ENCODE peak calls at places on chromosome 6, in five cellular contexts. A, V, S, K and F are unnamed samples.

GRCh38 chr6:63496388-63496804 is 75.9 kb upstream of the LOC128125822 start:
- DNase-seq in A (no peak), V (no peak), S (no peak), K (no peak), F (no peak)

GRCh38 chr6:80636689-80637088 is 530.2 kb downstream of the BCKDHB start:
- DNase-seq in A (no peak), V (no peak), S (no peak), K (peak; percentile 39), F (no peak)

GRCh38 chr6:145206247-145206907 is 528.9 kb downstream of the EPM2A start:
- DNase-seq in A (no peak), V (no peak), S (peak; percentile 37), K (no peak), F (no peak)

GRCh38 chr6:13830803-13831202 is 16.4 kb upstream of the MCUR1 start:
- DNase-seq in A (no peak), V (no peak), S (no peak), K (no peak), F (no peak)

GRCh38 chr6:161023316-161023715 is 31.7 kb downstream of the MAP3K4 start:
- DNase-seq in A (no peak), V (no peak), S (no peak), K (no peak), F (no peak)

GRCh38 chr6:137102851-137103492 is 58.2 kb upstream of the IL20RA start:
- DNase-seq in A (peak; percentile 51), V (no peak), S (no peak), K (no peak), F (no peak)

GRCh38 chr6:43095939-43096338 is 19.8 kb downstream of the PTK7 start:
- DNase-seq in A (peak; percentile 41), V (no peak), S (no peak), K (no peak), F (peak; percentile 27)

GRCh38 chr6:32415521-32416019 is 8.6 kb upstream of the BTNL2 start:
- DNase-seq in A (peak; percentile 65), V (peak; percentile 75), S (peak; percentile 59), K (peak; percentile 50), F (peak; percentile 69)

GRCh38 chr6:11111769-11112437 is 378 bp upstream of the ERVFRD-1 start:
- DNase-seq in A (no peak), V (peak; percentile 13), S (no peak), K (no peak), F (no peak)

GRCh38 chr6:25232478-25232877 is 46.7 kb upstream of the CARMIL1 start:
- DNase-seq in A (no peak), V (no peak), S (peak; percentile 32), K (no peak), F (no peak)

GRCh38 chr6:113856011-113856551 is 1.1 kb upstream of the MARCKS start:
- DNase-seq in A (peak; percentile 29), V (peak; percentile 16), S (peak; percentile 74), K (peak; percentile 61), F (no peak)

GRCh38 chr6:113853252-113853651 is 3.9 kb upstream of the MARCKS start:
- DNase-seq in A (no peak), V (no peak), S (no peak), K (no peak), F (no peak)

GRCh38 chr6:113856571-113857564 is at the start of gene MARCKS:
- DNase-seq in A (peak; percentile 88), V (peak; percentile 88), S (peak; percentile 95), K (peak; percentile 80), F (peak; percentile 84)

GRCh38 chr6:113855500-113856010 is 1.6 kb upstream of the MARCKS start:
- DNase-seq in A (peak; percentile 31), V (peak; percentile 39), S (peak; percentile 67), K (no peak), F (no peak)

DNA sequence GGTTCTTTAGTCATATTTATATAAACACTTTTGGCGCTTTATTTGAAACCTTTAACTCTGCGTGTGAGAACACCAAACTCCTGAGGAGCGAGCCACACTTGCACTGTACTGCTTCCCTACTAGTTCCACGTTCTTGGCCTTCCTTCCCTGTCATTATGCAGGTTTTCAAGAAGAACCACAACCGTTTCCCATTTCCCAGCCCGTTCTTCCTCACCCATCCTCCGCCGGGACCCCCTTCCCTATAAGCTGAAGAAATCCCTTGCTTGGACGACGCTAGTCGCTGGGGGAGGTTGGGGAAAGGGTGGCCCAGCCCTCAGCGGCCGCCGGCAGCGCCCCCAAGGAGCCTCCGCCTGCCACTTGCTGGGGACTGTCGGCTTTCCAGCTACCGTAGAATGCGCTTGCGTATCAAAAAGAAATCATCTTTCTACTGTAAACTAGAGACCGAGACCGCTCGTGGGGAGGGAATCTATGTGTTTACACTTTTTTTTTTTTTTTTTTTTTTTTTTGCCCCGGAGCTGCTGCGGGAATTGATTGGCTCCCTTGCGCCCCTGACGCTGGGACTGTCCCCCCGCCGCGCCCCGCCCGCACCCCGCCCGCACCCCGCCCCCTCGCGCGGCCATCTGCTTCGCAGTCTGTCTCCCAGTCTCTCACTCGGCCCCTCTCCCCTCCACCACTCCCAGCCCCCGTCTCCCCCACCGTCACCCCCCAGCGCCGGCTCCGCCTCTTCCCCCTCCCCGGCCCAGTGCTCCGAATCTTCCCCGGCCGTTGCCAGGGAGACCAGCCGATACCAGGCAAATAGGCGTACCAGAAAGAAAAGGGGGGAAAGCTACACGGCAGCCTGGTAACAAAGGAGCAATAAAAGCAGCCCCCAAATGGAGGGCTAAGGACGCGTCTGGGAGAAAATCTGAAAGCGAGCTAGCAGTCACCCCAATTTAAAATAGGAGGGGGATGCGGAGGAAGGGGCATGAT is 2.3 kb upstream of the MARCKS start:
- DNase-seq in A (peak; percentile 88), V (peak; percentile 90), S (peak; percentile 80), K (no peak), F (no peak)
- TF ChIP-seq CTCF in A (peak; percentile 30), V (no peak), S (peak; percentile 19), K (peak; percentile 16), F (no peak)

DNA sequence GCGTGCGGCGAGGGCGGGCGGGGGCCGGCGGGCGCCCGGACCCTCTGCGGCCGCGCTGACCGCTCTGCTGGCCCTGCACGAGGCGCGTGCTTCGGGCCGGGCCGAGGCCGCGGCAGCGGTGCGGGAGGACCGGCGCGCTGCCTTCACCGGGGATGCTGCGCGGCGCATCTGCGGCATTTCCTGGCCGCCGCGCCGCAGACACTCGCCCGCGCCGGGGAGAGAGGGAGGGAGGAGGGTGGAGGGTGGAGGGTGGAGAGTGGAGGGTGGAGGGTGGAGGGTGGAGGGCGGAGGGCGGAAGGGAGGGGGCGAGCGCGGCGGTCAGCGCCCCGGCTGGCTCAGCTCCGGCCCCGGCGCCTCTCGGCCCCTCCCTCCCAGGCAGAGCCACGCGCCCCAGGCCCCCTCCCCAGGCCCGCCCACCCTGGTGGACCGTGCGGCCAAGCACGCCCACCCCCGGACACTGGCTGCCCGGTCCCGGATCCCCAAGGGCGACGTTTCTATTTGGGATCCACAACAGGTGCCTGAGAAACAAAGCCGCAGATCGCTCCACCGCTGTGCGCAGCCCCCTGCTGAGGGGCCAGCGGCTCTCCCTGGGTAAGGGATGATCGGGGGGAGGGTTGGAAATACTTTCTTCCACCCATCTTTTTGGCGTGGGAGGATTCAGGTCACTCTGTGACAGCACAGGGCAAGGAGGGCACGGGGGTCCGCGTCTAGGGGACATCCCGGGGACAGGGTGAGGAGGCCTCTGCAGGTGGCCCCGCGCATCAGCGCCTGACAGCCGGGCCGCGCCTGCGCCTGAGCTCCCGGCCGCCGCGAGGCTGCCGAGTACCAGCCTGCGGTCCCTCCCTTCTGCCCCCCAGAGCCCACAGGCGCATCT is 111.2 kb upstream of the BEND6 start:
- DNase-seq in A (peak; percentile 86), V (peak; percentile 82), S (peak; percentile 81), K (peak; percentile 70), F (peak; percentile 65)
- TF ChIP-seq CTCF in A (peak; percentile 52), V (no peak), S (peak; percentile 59), K (peak; percentile 79), F (peak; percentile 33)

DNA sequence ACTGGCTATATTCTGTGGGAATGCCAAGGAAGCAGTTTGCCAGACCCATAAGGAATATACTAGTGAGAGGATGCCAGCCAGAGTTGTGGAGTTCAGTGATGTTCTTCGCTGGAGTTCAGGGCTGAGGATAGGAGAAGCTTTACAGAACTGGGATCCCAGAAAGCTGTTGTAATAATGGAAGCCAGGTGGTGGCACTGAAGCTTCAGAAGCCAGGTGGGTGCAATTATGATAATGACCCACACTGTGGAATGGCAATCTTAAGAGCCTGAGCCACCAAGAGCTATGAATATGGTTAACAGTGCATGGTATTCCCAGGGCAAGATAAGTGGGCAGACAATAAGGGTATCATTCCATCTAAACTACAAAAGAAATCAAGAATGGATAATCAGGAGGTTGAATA is 25.1 kb upstream of the ENPP1 start:
- DNase-seq in A (no peak), V (no peak), S (no peak), K (peak; percentile 22), F (peak; percentile 23)
- TF ChIP-seq CTCF in A (no peak), V (no peak), S (no peak), K (peak; percentile 44), F (no peak)

GRCh38 chr6:114735118-114735730 is 392.4 kb upstream of the HS3ST5 start:
- DNase-seq in A (no peak), V (no peak), S (peak; percentile 53), K (no peak), F (no peak)
- TF ChIP-seq CTCF in A (no peak), V (no peak), S (peak; percentile 22), K (no peak), F (no peak)

GRCh38 chr6:109701774-109702173 is 10.7 kb downstream of the FIG4 start:
- DNase-seq in A (no peak), V (no peak), S (no peak), K (no peak), F (no peak)
- TF ChIP-seq CTCF in A (no peak), V (no peak), S (no peak), K (no peak), F (no peak)

GRCh38 chr6:133130863-133131262 is 110.3 kb upstream of the EYA4 start:
- DNase-seq in A (no peak), V (no peak), S (peak; percentile 72), K (peak; percentile 94), F (peak; percentile 55)
- TF ChIP-seq CTCF in A (no peak), V (no peak), S (no peak), K (peak; percentile 35), F (no peak)

DNA sequence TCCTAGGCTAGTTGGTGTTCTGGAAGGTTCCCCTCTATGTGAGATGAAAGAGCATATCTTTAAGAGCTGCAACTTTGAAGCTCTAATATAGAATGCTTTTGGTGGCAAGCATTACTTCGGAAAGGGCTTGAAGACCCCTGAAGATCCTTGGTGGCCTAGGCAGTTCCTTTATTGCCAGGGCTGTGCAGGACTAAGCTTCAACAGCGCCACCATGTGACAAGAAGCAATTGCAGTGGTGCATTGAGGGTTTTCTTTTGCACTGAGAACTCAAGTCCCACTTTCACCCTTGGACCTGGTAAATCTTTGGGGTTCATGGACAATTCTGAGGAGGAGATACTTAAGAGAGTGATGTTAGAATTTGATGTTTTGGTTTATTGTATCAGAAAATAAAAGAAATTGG is 237.4 kb upstream of the GMDS start:
- DNase-seq in A (no peak), V (no peak), S (no peak), K (no peak), F (no peak)
- TF ChIP-seq CTCF in A (no peak), V (peak; percentile 24), S (peak; percentile 13), K (peak; percentile 7), F (no peak)

DNA sequence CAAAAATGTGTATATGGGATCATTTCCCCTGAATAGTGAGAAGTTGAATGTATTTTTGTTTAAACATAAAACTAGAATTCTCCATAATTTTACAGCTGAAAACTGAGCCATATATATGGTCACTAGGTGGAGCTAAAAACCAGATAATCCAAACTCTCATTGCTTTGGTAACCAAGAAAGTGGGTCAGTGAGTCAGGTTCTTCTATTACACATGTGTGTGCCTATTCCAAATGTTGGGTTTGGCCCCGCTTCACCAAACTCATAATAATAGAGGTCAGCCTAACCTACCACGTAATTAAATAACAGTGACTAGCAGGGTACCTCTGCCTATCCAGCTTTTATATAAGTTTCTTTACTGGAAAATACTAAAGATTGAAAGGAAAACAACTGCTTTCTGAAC is 19.3 kb upstream of the RNGTT start:
- DNase-seq in A (peak; percentile 57), V (no peak), S (peak; percentile 84), K (peak; percentile 79), F (peak; percentile 90)
- TF ChIP-seq CTCF in A (peak; percentile 53), V (peak; percentile 63), S (peak; percentile 59), K (peak; percentile 43), F (peak; percentile 82)